ENCODE peak calls at places on chromosomes 3 and 15, in seven cellular contexts. One of them, this sample, is unnamed.

GRCh38 chr3:53199834-53200233 is 38.8 kb downstream of the PRKCD start:
- DNase-seq in endodermal cell: no peak
- DNase-seq in CD8-positive, alpha-beta T cell: no peak
- DNase-seq in sigmoid colon: no peak
- DNase-seq in cardiac muscle cell: no peak
- DNase-seq in MG63: no peak
- DNase-seq in bronchial epithelial cell: no peak
- DNase-seq in this sample: no peak

GRCh38 chr3:194773666-194774455 is 88.2 kb downstream of the FAM43A start:
- DNase-seq in endodermal cell: peak; percentile 29
- DNase-seq in CD8-positive, alpha-beta T cell: no peak
- DNase-seq in sigmoid colon: peak; percentile 56
- DNase-seq in cardiac muscle cell: no peak
- DNase-seq in MG63: peak; percentile 72
- DNase-seq in bronchial epithelial cell: no peak
- DNase-seq in this sample: no peak

GRCh38 chr3:26106119-26106690 is 316.3 kb downstream of the OXSM start:
- DNase-seq in endodermal cell: no peak
- DNase-seq in CD8-positive, alpha-beta T cell: no peak
- DNase-seq in sigmoid colon: no peak
- DNase-seq in cardiac muscle cell: no peak
- DNase-seq in MG63: no peak
- DNase-seq in bronchial epithelial cell: peak; percentile 27
- DNase-seq in this sample: no peak

GRCh38 chr15:65791335-65792129 is 561 bp downstream of the DENND4A start:
- DNase-seq in endodermal cell: no peak
- DNase-seq in CD8-positive, alpha-beta T cell: no peak
- DNase-seq in sigmoid colon: peak; percentile 89
- DNase-seq in cardiac muscle cell: peak; percentile 58
- DNase-seq in MG63: no peak
- DNase-seq in bronchial epithelial cell: no peak
- DNase-seq in this sample: peak; percentile 80

GRCh38 chr3:20539666-20540460 is 353.9 kb upstream of the SGO1 start:
- DNase-seq in endodermal cell: no peak
- DNase-seq in CD8-positive, alpha-beta T cell: no peak
- DNase-seq in sigmoid colon: no peak
- DNase-seq in cardiac muscle cell: no peak
- DNase-seq in MG63: no peak
- DNase-seq in bronchial epithelial cell: no peak
- DNase-seq in this sample: no peak

GRCh38 chr3:100537646-100538338 is 45.4 kb downstream of the TMEM45A start:
- DNase-seq in endodermal cell: no peak
- DNase-seq in CD8-positive, alpha-beta T cell: no peak
- DNase-seq in sigmoid colon: no peak
- DNase-seq in cardiac muscle cell: no peak
- DNase-seq in MG63: no peak
- DNase-seq in bronchial epithelial cell: peak; percentile 70
- DNase-seq in this sample: no peak

GRCh38 chr15:92164327-92165000 is 229.2 kb upstream of the ST8SIA2 start:
- DNase-seq in endodermal cell: peak; percentile 69
- DNase-seq in CD8-positive, alpha-beta T cell: no peak
- DNase-seq in sigmoid colon: no peak
- DNase-seq in cardiac muscle cell: peak; percentile 56
- DNase-seq in MG63: no peak
- DNase-seq in bronchial epithelial cell: no peak
- DNase-seq in this sample: peak; percentile 59

GRCh38 chr3:183260167-183260904 is 7.3 kb downstream of the B3GNT5 start:
- DNase-seq in endodermal cell: no peak
- DNase-seq in CD8-positive, alpha-beta T cell: no peak
- DNase-seq in sigmoid colon: no peak
- DNase-seq in cardiac muscle cell: peak; percentile 60
- DNase-seq in MG63: no peak
- DNase-seq in bronchial epithelial cell: no peak
- DNase-seq in this sample: no peak

GRCh38 chr3:52088445-52089367 is 32.3 kb upstream of the DUSP7 start:
- DNase-seq in endodermal cell: no peak
- DNase-seq in CD8-positive, alpha-beta T cell: no peak
- DNase-seq in sigmoid colon: no peak
- DNase-seq in cardiac muscle cell: peak; percentile 75
- DNase-seq in MG63: no peak
- DNase-seq in bronchial epithelial cell: no peak
- DNase-seq in this sample: peak; percentile 47

GRCh38 chr15:67296188-67296587 is 41.6 kb downstream of the IQCH start:
- DNase-seq in endodermal cell: peak; percentile 79
- DNase-seq in CD8-positive, alpha-beta T cell: no peak
- DNase-seq in sigmoid colon: no peak
- DNase-seq in cardiac muscle cell: no peak
- DNase-seq in MG63: no peak
- DNase-seq in bronchial epithelial cell: peak; percentile 2
- DNase-seq in this sample: peak; percentile 14

GRCh38 chr15:83685864-83686263 is 31.9 kb downstream of the ADAMTSL3 start:
- DNase-seq in endodermal cell: no peak
- DNase-seq in CD8-positive, alpha-beta T cell: no peak
- DNase-seq in sigmoid colon: peak; percentile 93
- DNase-seq in cardiac muscle cell: no peak
- DNase-seq in MG63: no peak
- DNase-seq in bronchial epithelial cell: no peak
- DNase-seq in this sample: no peak

GRCh38 chr15:82140859-82141258 is 95.0 kb upstream of the MEX3B start:
- DNase-seq in endodermal cell: no peak
- DNase-seq in CD8-positive, alpha-beta T cell: no peak
- DNase-seq in sigmoid colon: no peak
- DNase-seq in cardiac muscle cell: no peak
- DNase-seq in MG63: no peak
- DNase-seq in bronchial epithelial cell: peak; percentile 79
- DNase-seq in this sample: no peak

GRCh38 chr3:117761992-117762944 is 1052.7 kb downstream of the TUSC7 start:
- DNase-seq in endodermal cell: no peak
- DNase-seq in CD8-positive, alpha-beta T cell: no peak
- DNase-seq in sigmoid colon: no peak
- DNase-seq in cardiac muscle cell: no peak
- DNase-seq in MG63: no peak
- DNase-seq in bronchial epithelial cell: peak; percentile 41
- DNase-seq in this sample: no peak

GRCh38 chr3:13217736-13218540 is 144.7 kb upstream of the IQSEC1 start:
- DNase-seq in endodermal cell: no peak
- DNase-seq in CD8-positive, alpha-beta T cell: no peak
- DNase-seq in sigmoid colon: no peak
- DNase-seq in cardiac muscle cell: no peak
- DNase-seq in MG63: peak; percentile 30
- DNase-seq in bronchial epithelial cell: peak; percentile 90
- DNase-seq in this sample: no peak

GRCh38 chr3:170839518-170840100 is 30.4 kb downstream of the RPL22L1 start:
- DNase-seq in endodermal cell: no peak
- DNase-seq in CD8-positive, alpha-beta T cell: no peak
- DNase-seq in sigmoid colon: no peak
- DNase-seq in cardiac muscle cell: no peak
- DNase-seq in MG63: no peak
- DNase-seq in bronchial epithelial cell: peak; percentile 34
- DNase-seq in this sample: no peak

GRCh38 chr3:156304406-156304805 is 184.0 kb downstream of the KCNAB1 start:
- DNase-seq in endodermal cell: no peak
- DNase-seq in CD8-positive, alpha-beta T cell: no peak
- DNase-seq in sigmoid colon: no peak
- DNase-seq in cardiac muscle cell: peak; percentile 69
- DNase-seq in MG63: peak; percentile 34
- DNase-seq in bronchial epithelial cell: peak; percentile 31
- DNase-seq in this sample: no peak

GRCh38 chr3:9198261-9198660 is 51.2 kb downstream of the SRGAP3 start:
- DNase-seq in endodermal cell: no peak
- DNase-seq in CD8-positive, alpha-beta T cell: no peak
- DNase-seq in sigmoid colon: peak; percentile 21
- DNase-seq in cardiac muscle cell: no peak
- DNase-seq in MG63: no peak
- DNase-seq in bronchial epithelial cell: no peak
- DNase-seq in this sample: no peak
- H3K4me3 ChIP-seq in endodermal cell: no peak overlapping the region
- H3K4me3 ChIP-seq in CD8-positive, alpha-beta T cell: no peak overlapping the region
- H3K4me3 ChIP-seq in sigmoid colon: no peak overlapping the region
- H3K4me3 ChIP-seq in cardiac muscle cell: no peak overlapping the region
- H3K4me3 ChIP-seq in MG63: no peak overlapping the region
- H3K4me3 ChIP-seq in bronchial epithelial cell: no peak overlapping the region
- H3K4me3 ChIP-seq in this sample: no peak overlapping the region

GRCh38 chr3:128070898-128071591 is 18.8 kb downstream of the SEC61A1 start:
- DNase-seq in endodermal cell: peak; percentile 42
- DNase-seq in CD8-positive, alpha-beta T cell: no peak
- DNase-seq in sigmoid colon: no peak
- DNase-seq in cardiac muscle cell: no peak
- DNase-seq in MG63: no peak
- DNase-seq in bronchial epithelial cell: no peak
- DNase-seq in this sample: no peak
- H3K36me3 ChIP-seq in endodermal cell: peaks cover 75% of the 10 kb centered on the region
- H3K36me3 ChIP-seq in CD8-positive, alpha-beta T cell: peaks cover 37% of the 10 kb centered on the region
- H3K36me3 ChIP-seq in sigmoid colon: peaks cover 43% of the 10 kb centered on the region
- H3K36me3 ChIP-seq in cardiac muscle cell: peaks cover 40% of the 10 kb centered on the region
- H3K36me3 ChIP-seq in MG63: peaks cover 91% of the 10 kb centered on the region
- H3K36me3 ChIP-seq in bronchial epithelial cell: peaks cover 30% of the 10 kb centered on the region
- H3K36me3 ChIP-seq in this sample: peaks cover 45% of the 10 kb centered on the region

GRCh38 chr15:37015476-37015875 is 84.9 kb downstream of the MEIS2 start:
- DNase-seq in endodermal cell: no peak
- DNase-seq in CD8-positive, alpha-beta T cell: no peak
- DNase-seq in sigmoid colon: no peak
- DNase-seq in cardiac muscle cell: no peak
- DNase-seq in MG63: no peak
- DNase-seq in bronchial epithelial cell: no peak
- DNase-seq in this sample: peak; percentile 19
- H3K4me3 ChIP-seq in endodermal cell: no peak overlapping the region
- H3K4me3 ChIP-seq in CD8-positive, alpha-beta T cell: no peak overlapping the region
- H3K4me3 ChIP-seq in sigmoid colon: no peak overlapping the region
- H3K4me3 ChIP-seq in cardiac muscle cell: no peak overlapping the region
- H3K4me3 ChIP-seq in MG63: no peak overlapping the region
- H3K4me3 ChIP-seq in bronchial epithelial cell: no peak overlapping the region
- H3K4me3 ChIP-seq in this sample: no peak overlapping the region

DNA sequence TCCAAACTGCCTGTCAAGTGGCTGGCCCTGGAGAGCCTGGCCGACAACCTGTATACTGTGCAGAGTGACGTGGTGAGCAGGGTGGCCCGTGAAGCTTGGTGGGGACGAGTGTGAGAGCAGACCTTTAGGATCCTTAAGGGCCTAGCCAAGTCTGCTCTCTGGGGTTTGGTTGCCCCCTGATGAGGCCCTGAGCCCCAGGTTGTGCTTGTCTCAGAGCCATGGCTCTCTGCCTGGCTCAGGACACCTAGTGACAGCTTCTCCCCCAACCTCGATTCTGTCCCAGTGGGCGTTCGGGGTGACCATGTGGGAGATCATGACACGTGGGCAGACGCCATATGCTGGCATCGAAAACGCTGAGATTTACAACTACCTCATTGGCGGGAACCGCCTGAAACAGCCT is 14.4 kb downstream of the TYRO3 start:
- DNase-seq in endodermal cell: no peak
- DNase-seq in CD8-positive, alpha-beta T cell: no peak
- DNase-seq in sigmoid colon: no peak
- DNase-seq in cardiac muscle cell: no peak
- DNase-seq in MG63: no peak
- DNase-seq in bronchial epithelial cell: no peak
- DNase-seq in this sample: no peak
- H3K36me3 ChIP-seq in endodermal cell: peaks cover 88% of the 10 kb centered on the region
- H3K36me3 ChIP-seq in CD8-positive, alpha-beta T cell: no peaks in the 10 kb centered on the region
- H3K36me3 ChIP-seq in sigmoid colon: no peaks in the 10 kb centered on the region
- H3K36me3 ChIP-seq in cardiac muscle cell: no peaks in the 10 kb centered on the region
- H3K36me3 ChIP-seq in MG63: no peaks in the 10 kb centered on the region
- H3K36me3 ChIP-seq in bronchial epithelial cell: peaks cover 1% of the 10 kb centered on the region
- H3K36me3 ChIP-seq in this sample: peaks cover 43% of the 10 kb centered on the region

DNA sequence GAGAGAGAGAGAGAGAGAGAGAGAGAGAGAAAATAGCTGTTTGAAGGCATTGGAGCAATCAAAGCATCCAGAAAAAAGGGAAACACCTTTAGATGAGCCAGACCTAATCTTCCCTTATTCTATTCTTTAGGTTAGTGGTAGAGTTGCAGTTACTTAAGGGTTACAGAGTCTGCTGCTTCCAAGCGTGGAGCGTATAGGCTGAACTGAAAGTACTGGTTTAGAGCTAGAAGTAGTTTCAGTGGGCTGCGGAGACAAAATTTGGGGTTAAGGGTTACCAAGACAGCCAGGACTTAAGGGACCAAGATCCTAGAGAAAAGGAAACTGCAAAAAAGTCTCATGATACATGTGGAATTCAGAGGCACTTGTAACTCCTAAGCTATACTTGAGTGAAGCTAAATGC is 66.1 kb upstream of the MEIS2 start:
- DNase-seq in endodermal cell: no peak
- DNase-seq in CD8-positive, alpha-beta T cell: no peak
- DNase-seq in sigmoid colon: no peak
- DNase-seq in cardiac muscle cell: no peak
- DNase-seq in MG63: no peak
- DNase-seq in bronchial epithelial cell: no peak
- DNase-seq in this sample: no peak
- H3K4me3 ChIP-seq in endodermal cell: no peak overlapping the region
- H3K4me3 ChIP-seq in CD8-positive, alpha-beta T cell: no peak overlapping the region
- H3K4me3 ChIP-seq in sigmoid colon: no peak overlapping the region
- H3K4me3 ChIP-seq in cardiac muscle cell: no peak overlapping the region
- H3K4me3 ChIP-seq in MG63: no peak overlapping the region
- H3K4me3 ChIP-seq in bronchial epithelial cell: no peak overlapping the region
- H3K4me3 ChIP-seq in this sample: no peak overlapping the region

DNA sequence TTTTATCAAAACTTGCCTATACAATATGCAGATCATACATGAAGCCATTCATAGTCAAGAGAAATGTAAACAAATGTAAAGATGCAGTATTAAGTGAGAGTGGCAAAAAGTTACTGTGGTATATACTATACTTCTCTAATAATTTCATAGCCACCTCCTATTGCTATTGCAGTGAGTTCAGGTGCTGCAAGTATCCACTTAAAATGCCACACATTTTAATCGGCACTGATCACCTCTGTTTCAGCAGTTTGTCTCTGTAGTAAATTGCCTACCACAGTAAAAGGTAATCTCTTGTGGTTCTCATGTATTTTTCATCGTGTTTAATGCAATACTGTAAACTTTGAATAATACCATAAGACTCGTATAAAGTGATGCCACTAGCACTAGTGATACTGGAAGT is 20.4 kb upstream of the FAH start:
- DNase-seq in endodermal cell: no peak
- DNase-seq in CD8-positive, alpha-beta T cell: no peak
- DNase-seq in sigmoid colon: no peak
- DNase-seq in cardiac muscle cell: no peak
- DNase-seq in MG63: no peak
- DNase-seq in bronchial epithelial cell: no peak
- DNase-seq in this sample: no peak
- H3K36me3 ChIP-seq in endodermal cell: peaks cover 79% of the 10 kb centered on the region
- H3K36me3 ChIP-seq in CD8-positive, alpha-beta T cell: no peaks in the 10 kb centered on the region
- H3K36me3 ChIP-seq in sigmoid colon: no peaks in the 10 kb centered on the region
- H3K36me3 ChIP-seq in cardiac muscle cell: peaks cover 24% of the 10 kb centered on the region
- H3K36me3 ChIP-seq in MG63: peaks cover 20% of the 10 kb centered on the region
- H3K36me3 ChIP-seq in bronchial epithelial cell: no peaks in the 10 kb centered on the region
- H3K36me3 ChIP-seq in this sample: peaks cover 3% of the 10 kb centered on the region

This sample was measured in H7.